ENCODE peak calls at places on chromosomes 12 and 14, in ten cellular contexts. One of them, this sample, is unnamed.

GRCh38 chr12:120625557-120626419 is 14.6 kb upstream of the CABP1 start:
- DNase-seq in posterior cingulate gyrus: no peak
- DNase-seq in GM12878: peak
- DNase-seq in AG20443: no peak
- DNase-seq in left ventricle myocardium inferior: no peak
- DNase-seq in NCI-H82: peak
- DNase-seq in germinal center: peak
- DNase-seq in lower leg skin: no peak
- DNase-seq in neural progenitor cell: peak
- DNase-seq in CD4-positive, alpha-beta T cell: no peak
- DNase-seq in this sample: no peak

GRCh38 chr12:10130042-10130441 is at the start of gene CLEC7A:
- DNase-seq in posterior cingulate gyrus: no peak
- DNase-seq in GM12878: peak
- DNase-seq in AG20443: no peak
- DNase-seq in left ventricle myocardium inferior: no peak
- DNase-seq in NCI-H82: no peak
- DNase-seq in germinal center: peak
- DNase-seq in lower leg skin: no peak
- DNase-seq in neural progenitor cell: no peak
- DNase-seq in CD4-positive, alpha-beta T cell: no peak
- DNase-seq in this sample: no peak

GRCh38 chr14:94054936-94055335 is 26.1 kb downstream of the DDX24 start:
- DNase-seq in posterior cingulate gyrus: no peak
- DNase-seq in GM12878: no peak
- DNase-seq in AG20443: no peak
- DNase-seq in left ventricle myocardium inferior: no peak
- DNase-seq in NCI-H82: no peak
- DNase-seq in germinal center: no peak
- DNase-seq in lower leg skin: no peak
- DNase-seq in neural progenitor cell: no peak
- DNase-seq in CD4-positive, alpha-beta T cell: no peak
- DNase-seq in this sample: no peak

GRCh38 chr12:111343181-111343580 is 25.7 kb downstream of the PHETA1 start:
- DNase-seq in posterior cingulate gyrus: no peak
- DNase-seq in GM12878: no peak
- DNase-seq in AG20443: no peak
- DNase-seq in left ventricle myocardium inferior: no peak
- DNase-seq in NCI-H82: no peak
- DNase-seq in germinal center: no peak
- DNase-seq in lower leg skin: no peak
- DNase-seq in neural progenitor cell: no peak
- DNase-seq in CD4-positive, alpha-beta T cell: no peak
- DNase-seq in this sample: no peak

GRCh38 chr14:26398616-26399015 is 199.2 kb downstream of the NOVA1 start:
- DNase-seq in posterior cingulate gyrus: no peak
- DNase-seq in GM12878: no peak
- DNase-seq in AG20443: no peak
- DNase-seq in left ventricle myocardium inferior: no peak
- DNase-seq in NCI-H82: no peak
- DNase-seq in germinal center: no peak
- DNase-seq in lower leg skin: no peak
- DNase-seq in neural progenitor cell: no peak
- DNase-seq in CD4-positive, alpha-beta T cell: no peak
- DNase-seq in this sample: no peak

GRCh38 chr12:68264864-68265256 is 11.5 kb upstream of the IL22 start:
- DNase-seq in posterior cingulate gyrus: no peak
- DNase-seq in GM12878: no peak
- DNase-seq in AG20443: peak
- DNase-seq in left ventricle myocardium inferior: no peak
- DNase-seq in NCI-H82: no peak
- DNase-seq in germinal center: no peak
- DNase-seq in lower leg skin: no peak
- DNase-seq in neural progenitor cell: no peak
- DNase-seq in CD4-positive, alpha-beta T cell: no peak
- DNase-seq in this sample: no peak

GRCh38 chr12:69966409-69966808 is 141.4 kb downstream of the MYRFL start:
- DNase-seq in posterior cingulate gyrus: peak
- DNase-seq in GM12878: no peak
- DNase-seq in AG20443: peak
- DNase-seq in left ventricle myocardium inferior: peak
- DNase-seq in NCI-H82: no peak
- DNase-seq in germinal center: no peak
- DNase-seq in lower leg skin: peak
- DNase-seq in neural progenitor cell: no peak
- DNase-seq in CD4-positive, alpha-beta T cell: no peak
- DNase-seq in this sample: no peak

GRCh38 chr14:91731018-91731417 is 868 bp downstream of the CATSPERB start:
- DNase-seq in posterior cingulate gyrus: no peak
- DNase-seq in GM12878: no peak
- DNase-seq in AG20443: no peak
- DNase-seq in left ventricle myocardium inferior: no peak
- DNase-seq in NCI-H82: no peak
- DNase-seq in germinal center: no peak
- DNase-seq in lower leg skin: no peak
- DNase-seq in neural progenitor cell: no peak
- DNase-seq in CD4-positive, alpha-beta T cell: no peak
- DNase-seq in this sample: no peak

GRCh38 chr14:40417777-40418401 is 985.7 kb upstream of the FBXO33 start:
- DNase-seq in posterior cingulate gyrus: no peak
- DNase-seq in GM12878: no peak
- DNase-seq in AG20443: no peak
- DNase-seq in left ventricle myocardium inferior: no peak
- DNase-seq in NCI-H82: peak
- DNase-seq in germinal center: no peak
- DNase-seq in lower leg skin: no peak
- DNase-seq in neural progenitor cell: peak
- DNase-seq in CD4-positive, alpha-beta T cell: no peak
- DNase-seq in this sample: no peak

GRCh38 chr12:108825205-108825950 is 32.0 kb downstream of the SSH1 start:
- DNase-seq in posterior cingulate gyrus: no peak
- DNase-seq in GM12878: peak
- DNase-seq in AG20443: no peak
- DNase-seq in left ventricle myocardium inferior: no peak
- DNase-seq in NCI-H82: peak
- DNase-seq in germinal center: no peak
- DNase-seq in lower leg skin: no peak
- DNase-seq in neural progenitor cell: no peak
- DNase-seq in CD4-positive, alpha-beta T cell: no peak
- DNase-seq in this sample: no peak

GRCh38 chr12:8890313-8891084 is 23.8 kb upstream of the PHC1 start:
- DNase-seq in posterior cingulate gyrus: no peak
- DNase-seq in GM12878: peak
- DNase-seq in AG20443: peak
- DNase-seq in left ventricle myocardium inferior: no peak
- DNase-seq in NCI-H82: peak
- DNase-seq in germinal center: peak
- DNase-seq in lower leg skin: peak
- DNase-seq in neural progenitor cell: peak
- DNase-seq in CD4-positive, alpha-beta T cell: peak
- DNase-seq in this sample: peak

GRCh38 chr14:64937176-64937820 is 5.2 kb downstream of the GPX2 start:
- DNase-seq in posterior cingulate gyrus: no peak
- DNase-seq in GM12878: no peak
- DNase-seq in AG20443: no peak
- DNase-seq in left ventricle myocardium inferior: peak
- DNase-seq in NCI-H82: no peak
- DNase-seq in germinal center: no peak
- DNase-seq in lower leg skin: peak
- DNase-seq in neural progenitor cell: no peak
- DNase-seq in CD4-positive, alpha-beta T cell: no peak
- DNase-seq in this sample: no peak

GRCh38 chr14:99676657-99677056 is 7.4 kb upstream of the CYP46A1 start:
- DNase-seq in posterior cingulate gyrus: no peak
- DNase-seq in GM12878: no peak
- DNase-seq in AG20443: no peak
- DNase-seq in left ventricle myocardium inferior: no peak
- DNase-seq in NCI-H82: no peak
- DNase-seq in germinal center: no peak
- DNase-seq in lower leg skin: no peak
- DNase-seq in neural progenitor cell: no peak
- DNase-seq in CD4-positive, alpha-beta T cell: no peak
- DNase-seq in this sample: peak

GRCh38 chr12:11016937-11017336 is 5.5 kb downstream of the TAS2R19 start:
- DNase-seq in posterior cingulate gyrus: no peak
- DNase-seq in GM12878: no peak
- DNase-seq in AG20443: no peak
- DNase-seq in left ventricle myocardium inferior: no peak
- DNase-seq in NCI-H82: no peak
- DNase-seq in germinal center: no peak
- DNase-seq in lower leg skin: no peak
- DNase-seq in neural progenitor cell: no peak
- DNase-seq in CD4-positive, alpha-beta T cell: no peak
- DNase-seq in this sample: no peak

This sample was measured in CD8-positive, alpha-beta memory T cell.